ENCODE peak calls at places on chromosomes 3 and 15, in ten cellular contexts. A, T, G, E, H, W, M, K, Y and R are unnamed samples.

GRCh38 chr3:185874119-185874518 is 49.3 kb upstream of the IGF2BP2 start:
- DNase-seq in A (no peak), T (no peak), G (no peak), E (no peak), H (no peak), W (no peak), M (no peak), K (no peak), Y (no peak), R (no peak)

GRCh38 chr3:78659386-78659987 is 1108.3 kb downstream of the ROBO1 start:
- DNase-seq in A (peak; percentile 0), T (peak; percentile 25), G (peak; percentile 54), E (peak; percentile 48), H (peak; percentile 62), W (no peak), M (no peak), K (no peak), Y (peak; percentile 2), R (no peak)

GRCh38 chr3:85030052-85030451 is 71.3 kb downstream of the CADM2 start:
- DNase-seq in A (no peak), T (no peak), G (no peak), E (no peak), H (no peak), W (no peak), M (no peak), K (no peak), Y (no peak), R (no peak)

GRCh38 chr3:172688588-172688987 is 22.3 kb downstream of the NCEH1 start:
- DNase-seq in A (no peak), T (no peak), G (no peak), E (no peak), H (no peak), W (no peak), M (no peak), K (no peak), Y (no peak), R (no peak)

GRCh38 chr3:169552533-169552932 is 111.0 kb downstream of the MECOM start:
- DNase-seq in A (no peak), T (no peak), G (no peak), E (no peak), H (no peak), W (no peak), M (no peak), K (no peak), Y (no peak), R (no peak)

GRCh38 chr3:58192076-58192475 is 18.7 kb downstream of the DNASE1L3 start:
- DNase-seq in A (no peak), T (no peak), G (no peak), E (no peak), H (no peak), W (no peak), M (no peak), K (no peak), Y (no peak), R (no peak)

GRCh38 chr3:10992017-10992945 is at the start of gene SLC6A1:
- DNase-seq in A (no peak), T (no peak), G (no peak), E (no peak), H (no peak), W (no peak), M (peak; percentile 12), K (no peak), Y (no peak), R (no peak)

GRCh38 chr3:142946861-142947260 is 16.6 kb downstream of the PAQR9 start:
- DNase-seq in A (no peak), T (no peak), G (no peak), E (no peak), H (no peak), W (no peak), M (no peak), K (no peak), Y (no peak), R (no peak)

GRCh38 chr3:52834871-52835501 is at the start of gene MUSTN1:
- DNase-seq in A (no peak), T (no peak), G (no peak), E (no peak), H (peak; percentile 7), W (no peak), M (no peak), K (no peak), Y (no peak), R (peak; percentile 77)

GRCh38 chr3:56998081-56998529 is 62.4 kb upstream of the SPATA12 start:
- DNase-seq in A (no peak), T (no peak), G (no peak), E (no peak), H (no peak), W (no peak), M (no peak), K (no peak), Y (no peak), R (no peak)

GRCh38 chr3:99218468-99218867 is 317.0 kb upstream of the DCBLD2 start:
- DNase-seq in A (no peak), T (no peak), G (no peak), E (no peak), H (no peak), W (no peak), M (no peak), K (no peak), Y (no peak), R (no peak)

GRCh38 chr3:9198805-9199386 is 50.5 kb downstream of the SRGAP3 start:
- DNase-seq in A (no peak), T (no peak), G (no peak), E (no peak), H (no peak), W (no peak), M (no peak), K (no peak), Y (no peak), R (no peak)

GRCh38 chr15:93026359-93026758 is 62.7 kb downstream of the RGMA start:
- DNase-seq in A (no peak), T (no peak), G (no peak), E (no peak), H (no peak), W (no peak), M (no peak), K (peak; percentile 40), Y (no peak), R (peak; percentile 64)

GRCh38 chr3:28028554-28028953 is 212.9 kb upstream of the CMC1 start:
- DNase-seq in A (no peak), T (no peak), G (no peak), E (no peak), H (no peak), W (no peak), M (no peak), K (no peak), Y (no peak), R (no peak)

GRCh38 chr15:58513681-58514336 is 82.0 kb downstream of the LIPC start:
- DNase-seq in A (no peak), T (no peak), G (no peak), E (no peak), H (no peak), W (no peak), M (no peak), K (peak; percentile 38), Y (no peak), R (no peak)

GRCh38 chr3:187186801-187187421 is 10.4 kb upstream of the RTP1 start:
- DNase-seq in A (no peak), T (peak; percentile 4), G (no peak), E (peak; percentile 89), H (peak; percentile 81), W (no peak), M (no peak), K (peak; percentile 76), Y (no peak), R (peak; percentile 90)

GRCh38 chr3:76107935-76108570 is 322.7 kb upstream of the ZNF717 start:
- DNase-seq in A (no peak), T (peak; percentile 58), G (peak; percentile 14), E (peak; percentile 67), H (peak; percentile 54), W (no peak), M (no peak), K (no peak), Y (peak; percentile 2), R (no peak)

GRCh38 chr15:88897456-88898194 is 2.3 kb upstream of the HAPLN3 start:
- DNase-seq in A (peak; percentile 78), T (peak; percentile 59), G (peak; percentile 31), E (peak; percentile 85), H (peak; percentile 74), W (peak; percentile 19), M (peak; percentile 27), K (peak; percentile 91), Y (peak; percentile 51), R (peak; percentile 82)

GRCh38 chr3:62052331-62052730 is 321.0 kb downstream of the FEZF2 start:
- DNase-seq in A (no peak), T (no peak), G (no peak), E (no peak), H (no peak), W (no peak), M (no peak), K (no peak), Y (no peak), R (no peak)

GRCh38 chr3:108838411-108838810 is 15.8 kb downstream of the TRAT1 start:
- DNase-seq in A (peak; percentile 39), T (no peak), G (no peak), E (no peak), H (no peak), W (no peak), M (no peak), K (no peak), Y (no peak), R (no peak)

GRCh38 chr3:147392083-147392916 is 14.0 kb downstream of the ZIC4 start:
- DNase-seq in A (no peak), T (no peak), G (no peak), E (peak; percentile 73), H (peak; percentile 27), W (no peak), M (no peak), K (no peak), Y (no peak), R (no peak)

GRCh38 chr3:156448300-156448699 is 106.6 kb downstream of the SSR3 start:
- DNase-seq in A (peak; percentile 4), T (no peak), G (peak; percentile 36), E (peak; percentile 54), H (peak; percentile 62), W (no peak), M (no peak), K (no peak), Y (peak; percentile 33), R (no peak)